ENCODE peak calls at places on chromosomes 7 and 10, in seven cellular contexts. M is pancreas; P is heart right ventricle; S is upper lobe of right lung; H is CD8-positive, alpha-beta memory T cell; E is cardiac muscle cell; D is right lobe of liver. V is an unnamed sample. For H3K36me3, the result is how much of the 10 kb centered on the place peaks cover.

GRCh38 chr7:2405601-2406345 is 2.4 kb downstream of the CHST12 start:
- DNase-seq in M (no peak), P (no peak), S (no peak), H (peak), E (no peak), D (no peak), V (peak)

GRCh38 chr7:80791509-80791929 is 127.3 kb downstream of the SEMA3C start:
- DNase-seq in M (no peak), P (no peak), S (no peak), H (no peak), E (no peak), D (no peak), V (no peak)

GRCh38 chr10:15433850-15434537 is 62.9 kb upstream of the FAM171A1 start:
- DNase-seq in M (no peak), P (no peak), S (no peak), H (peak), E (peak), D (no peak), V (peak)

GRCh38 chr10:100506596-100507356 is 12.9 kb downstream of the SEC31B start:
- DNase-seq in M (no peak), P (no peak), S (no peak), H (no peak), E (no peak), D (no peak), V (no peak)

GRCh38 chr10:67779455-67780205 is 58.4 kb downstream of the DNAJC12 start:
- DNase-seq in M (no peak), P (no peak), S (no peak), H (peak), E (peak), D (no peak), V (peak)

GRCh38 chr7:80760292-80760691 is 121.8 kb downstream of the CD36 start:
- DNase-seq in M (no peak), P (no peak), S (no peak), H (no peak), E (no peak), D (no peak), V (no peak)

GRCh38 chr7:108200326-108200725 is 70.2 kb upstream of the LAMB4 start:
- DNase-seq in M (no peak), P (no peak), S (no peak), H (no peak), E (no peak), D (no peak), V (no peak)

GRCh38 chr10:89363766-89364407 is 14.0 kb upstream of the IFIT1B start:
- DNase-seq in M (no peak), P (no peak), S (no peak), H (no peak), E (no peak), D (no peak), V (no peak)

GRCh38 chr7:23590529-23590928 is 6.7 kb upstream of the CCDC126 start:
- DNase-seq in M (no peak), P (no peak), S (no peak), H (no peak), E (no peak), D (no peak), V (no peak)

GRCh38 chr7:44555350-44555749 is 14.2 kb upstream of the NPC1L1 start:
- DNase-seq in M (no peak), P (no peak), S (no peak), H (no peak), E (no peak), D (no peak), V (no peak)

GRCh38 chr7:82049442-82049841 is 279.6 kb upstream of the HGF start:
- DNase-seq in M (no peak), P (no peak), S (no peak), H (no peak), E (no peak), D (no peak), V (no peak)

GRCh38 chr10:28470873-28471704 is 61.8 kb upstream of the WAC start:
- DNase-seq in M (no peak), P (no peak), S (no peak), H (no peak), E (no peak), D (no peak), V (no peak)

GRCh38 chr10:65306201-65306600 is 1619.6 kb upstream of the LRRTM3 start:
- DNase-seq in M (no peak), P (no peak), S (no peak), H (no peak), E (no peak), D (no peak), V (no peak)

GRCh38 chr10:72086466-72087391 is 1.6 kb downstream of the SPOCK2 start:
- DNase-seq in M (peak), P (peak), S (peak), H (peak), E (peak), D (peak), V (peak)

GRCh38 chr7:95986136-95986535 is 213.8 kb downstream of the DYNC1I1 start:
- DNase-seq in M (no peak), P (no peak), S (no peak), H (no peak), E (no peak), D (no peak), V (no peak)

GRCh38 chr7:21898265-21898930 is 47.3 kb downstream of the CDCA7L start:
- DNase-seq in M (no peak), P (no peak), S (no peak), H (peak), E (no peak), D (no peak), V (peak)

GRCh38 chr10:19097151-19097550 is 48.5 kb downstream of the MALRD1 start:
- DNase-seq in M (no peak), P (no peak), S (no peak), H (no peak), E (no peak), D (no peak), V (no peak)

GRCh38 chr10:97433430-97434001 is 7.5 kb downstream of the PGAM1 start:
- DNase-seq in M (no peak), P (no peak), S (no peak), H (no peak), E (no peak), D (no peak), V (no peak)
- H3K36me3 ChIP-seq in M (under half), P (under half), S (half or more), H (half or more), E (half or more), D (under half), V (half or more)

DNA sequence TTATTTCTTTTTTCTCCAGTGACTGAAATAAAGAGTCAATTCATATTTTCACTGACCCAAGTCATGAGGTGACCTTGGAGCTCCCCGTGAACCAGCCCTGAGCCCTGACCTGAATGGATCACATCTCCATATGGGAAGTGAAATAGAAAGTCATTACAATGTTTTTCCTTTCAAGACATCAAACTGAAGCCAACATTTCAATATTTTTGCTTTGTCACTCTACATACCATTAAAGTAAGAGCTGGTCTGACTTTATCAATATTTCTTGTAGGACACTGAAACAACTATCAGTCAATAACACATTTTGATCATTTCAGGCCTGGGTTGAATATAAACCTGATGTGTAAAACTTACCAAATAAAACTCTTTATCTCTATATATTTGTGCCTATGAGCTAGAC is 249.8 kb upstream of the PHF14 start:
- DNase-seq in M (no peak), P (no peak), S (no peak), H (no peak), E (no peak), D (no peak), V (no peak)
- H3K4me3 ChIP-seq in M (no peak), P (no peak), S (no peak), H (no peak), E (no peak), D (no peak), V (no peak)

DNA sequence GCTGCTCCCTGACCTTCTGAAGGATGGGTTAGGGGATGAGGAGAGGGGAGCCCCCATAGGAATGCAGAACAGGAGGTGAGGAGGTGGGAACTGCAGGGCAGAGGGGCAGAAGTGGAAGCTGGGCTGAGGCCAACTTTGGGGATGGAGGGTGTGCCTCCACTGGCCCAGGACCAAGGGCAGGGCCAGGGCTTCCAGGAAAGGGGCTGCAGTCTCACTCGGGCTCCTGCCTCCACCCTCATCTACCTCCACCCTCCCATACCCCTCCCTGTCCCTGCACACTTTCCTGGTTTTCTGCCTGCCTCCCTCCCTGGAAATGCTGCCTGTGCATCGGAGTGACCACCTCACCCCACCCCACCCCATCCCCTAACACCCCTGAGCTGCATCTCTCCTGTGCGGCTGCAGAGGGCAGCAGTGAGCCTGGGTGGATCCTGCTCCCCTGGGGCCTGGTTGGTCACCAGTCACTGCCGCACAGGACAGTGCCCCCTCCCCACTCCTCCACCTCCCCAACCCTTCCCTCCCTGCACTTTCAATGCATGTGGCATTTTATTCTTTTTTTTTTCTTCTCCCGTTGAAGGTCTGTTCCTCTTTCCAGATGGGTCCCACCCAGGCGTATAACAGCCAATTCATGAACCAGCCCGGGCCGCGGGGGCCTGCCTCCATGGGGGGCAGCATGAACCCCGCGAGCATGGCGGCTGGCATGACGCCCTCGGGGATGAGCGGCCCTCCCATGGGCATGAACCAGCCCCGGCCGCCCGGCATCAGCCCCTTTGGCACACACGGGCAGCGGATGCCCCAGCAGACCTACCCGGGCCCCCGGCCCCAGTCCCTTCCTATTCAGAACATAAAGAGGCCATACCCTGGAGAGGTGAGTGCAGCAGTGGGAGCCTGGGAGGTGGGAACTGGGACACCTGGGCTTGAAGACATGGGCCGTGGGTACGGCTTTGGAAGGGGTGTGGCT is 54.2 kb upstream of the PPIF start:
- DNase-seq in M (no peak), P (no peak), S (no peak), H (no peak), E (no peak), D (peak), V (no peak)
- H3K36me3 ChIP-seq in M (under half), P (under half), S (half or more), H (under half), E (under half), D (under half), V (under half)

DNA sequence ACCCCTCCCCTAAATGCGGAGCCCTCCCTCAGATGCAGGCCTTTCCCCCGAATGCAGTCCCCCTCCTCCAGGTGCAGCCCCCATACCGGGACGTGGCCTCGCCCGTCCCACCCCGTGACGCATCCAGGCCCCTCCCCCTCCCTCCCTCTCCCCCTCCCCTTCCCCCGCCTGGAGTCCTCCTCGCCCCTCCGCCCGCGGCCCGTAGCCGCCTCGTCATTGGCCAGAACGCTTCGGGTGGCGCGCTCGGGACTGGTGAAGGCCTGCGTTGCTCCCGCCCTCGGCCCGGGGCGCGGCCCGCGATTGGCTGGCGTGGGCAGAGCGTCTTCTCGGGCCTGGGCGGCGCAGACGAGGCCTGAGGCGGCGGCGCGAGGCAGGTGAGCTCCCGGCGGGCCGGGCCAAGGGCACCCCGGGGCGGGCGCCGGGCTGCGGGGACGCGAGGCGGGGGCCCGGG is 16.0 kb upstream of the SUN1 start:
- DNase-seq in M (peak), P (peak), S (peak), H (peak), E (peak), D (peak), V (peak)
- H3K4me3 ChIP-seq in M (no peak), P (peak), S (peak), H (peak), E (peak), D (no peak), V (peak)

GRCh38 chr10:132755166-132755711 is 30.7 kb downstream of the NKX6-2 start:
- DNase-seq in M (no peak), P (no peak), S (no peak), H (no peak), E (no peak), D (no peak), V (no peak)
- H3K36me3 ChIP-seq in M (under half), P (under half), S (under half), H (under half), E (under half), D (under half), V (under half)

DNA sequence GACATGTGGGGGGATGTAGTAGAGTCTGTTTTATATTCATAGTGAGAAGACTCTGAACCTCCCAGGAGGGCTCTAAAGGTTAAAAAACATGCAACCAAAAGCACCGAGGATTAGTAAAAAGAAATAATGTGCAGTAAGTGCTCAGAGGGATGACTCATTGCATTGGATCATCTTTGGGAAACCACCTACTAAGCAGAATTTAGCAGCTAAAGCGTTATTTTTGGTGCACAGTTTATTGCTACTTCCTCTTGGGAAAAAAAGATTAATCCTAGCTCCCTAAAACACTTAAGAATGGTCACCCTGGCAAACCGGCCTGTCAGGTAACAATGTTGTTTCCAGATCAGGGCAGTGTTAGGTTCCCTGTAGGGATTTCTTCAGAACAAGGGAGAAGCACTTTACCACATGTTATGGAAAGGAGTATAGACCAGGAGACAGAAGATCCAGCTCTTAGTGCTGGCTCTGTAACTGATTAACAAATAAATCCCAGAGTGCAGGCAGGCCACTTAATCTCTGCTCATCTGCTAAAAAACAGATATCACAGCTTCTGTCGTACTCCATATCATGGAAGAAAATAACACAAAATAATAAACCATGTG is 44.8 kb upstream of the FAM133B start:
- DNase-seq in M (no peak), P (no peak), S (no peak), H (no peak), E (no peak), D (no peak), V (no peak)
- H3K4me3 ChIP-seq in M (no peak), P (no peak), S (no peak), H (no peak), E (no peak), D (no peak), V (no peak)

GRCh38 chr7:67022501-67022900 is 25.9 kb downstream of the TYW1 start:
- DNase-seq in M (no peak), P (no peak), S (no peak), H (no peak), E (no peak), D (no peak), V (no peak)

GRCh38 chr7:67021260-67021659 is 24.6 kb downstream of the TYW1 start:
- DNase-seq in M (no peak), P (no peak), S (no peak), H (no peak), E (no peak), D (no peak), V (no peak)

GRCh38 chr7:67019562-67020390 is 23.1 kb downstream of the TYW1 start:
- DNase-seq in M (no peak), P (no peak), S (no peak), H (no peak), E (no peak), D (no peak), V (no peak)

GRCh38 chr7:67018940-67019339 is 22.3 kb downstream of the TYW1 start:
- DNase-seq in M (no peak), P (no peak), S (no peak), H (no peak), E (no peak), D (no peak), V (no peak)
- H3K36me3 ChIP-seq in M (under half), P (under half), S (half or more), H (under half), E (under half), D (under half), V (under half)

V was measured in CD4-positive, alpha-beta memory T cell.